ENCODE peak calls at places on chromosomes 12 and 14, in five cellular contexts. O is HCT116, I is adrenal gland, F is Peyer's patch, H is breast epithelium. E is an unnamed sample.

GRCh38 chr12:72349491-72349890 is 77.3 kb downstream of the TRHDE start:
- DNase-seq in O (no peak), I (no peak), F (no peak), H (no peak), E (no peak)

GRCh38 chr12:15540469-15540872 is 218.2 kb downstream of the PTPRO start:
- DNase-seq in O (no peak), I (no peak), F (no peak), H (no peak), E (no peak)

GRCh38 chr12:54009171-54010052 is 627 bp downstream of the HOXC8 start:
- DNase-seq in O (no peak), I (no peak), F (no peak), H (no peak), E (no peak)

GRCh38 chr12:14262771-14263511 is 102.5 kb upstream of the ATF7IP start:
- DNase-seq in O (no peak), I (no peak), F (no peak), H (no peak), E (no peak)

GRCh38 chr14:96637521-96637920 is 135.3 kb downstream of the PAPOLA start:
- DNase-seq in O (no peak), I (peak; percentile 9), F (no peak), H (peak; percentile 8), E (no peak)

GRCh38 chr12:107512391-107512790 is 173.2 kb upstream of the PWP1 start:
- DNase-seq in O (no peak), I (no peak), F (no peak), H (no peak), E (no peak)

GRCh38 chr12:114697741-114698565 is 14.0 kb upstream of the TBX3 start:
- DNase-seq in O (no peak), I (no peak), F (no peak), H (no peak), E (no peak)

GRCh38 chr12:120574106-120574505 is 7.1 kb downstream of the POP5 start:
- DNase-seq in O (no peak), I (no peak), F (no peak), H (no peak), E (no peak)

GRCh38 chr12:70359458-70360197 is 6.5 kb upstream of the KCNMB4 start:
- DNase-seq in O (no peak), I (no peak), F (no peak), H (no peak), E (no peak)

GRCh38 chr14:26709019-26709418 is 111.2 kb upstream of the NOVA1 start:
- DNase-seq in O (no peak), I (no peak), F (no peak), H (no peak), E (no peak)

GRCh38 chr14:35631071-35631805 is 97.3 kb downstream of the INSM2 start:
- DNase-seq in O (no peak), I (no peak), F (no peak), H (no peak), E (no peak)

GRCh38 chr12:123267991-123268843 is 3.4 kb downstream of the CDK2AP1 start:
- DNase-seq in O (no peak), I (peak; percentile 68), F (no peak), H (no peak), E (no peak)

GRCh38 chr14:103483600-103483999 is 39.0 kb downstream of the CKB start:
- DNase-seq in O (no peak), I (peak; percentile 81), F (no peak), H (no peak), E (no peak)

GRCh38 chr12:75641031-75641780 is 129.8 kb upstream of the KRR1 start:
- DNase-seq in O (peak; percentile 93), I (no peak), F (no peak), H (no peak), E (no peak)

GRCh38 chr12:62438098-62438692 is 28.4 kb upstream of the MON2 start:
- DNase-seq in O (peak; percentile 44), I (peak; percentile 79), F (no peak), H (no peak), E (no peak)

GRCh38 chr14:105862581-105863239 is 336.3 kb downstream of the TMEM121 start:
- DNase-seq in O (no peak), I (peak; percentile 21), F (no peak), H (no peak), E (no peak)

GRCh38 chr12:89528434-89528833 is 2.6 kb upstream of the POC1B start:
- DNase-seq in O (no peak), I (no peak), F (no peak), H (no peak), E (no peak)

GRCh38 chr12:6534158-6534913 is at the start of gene GAPDH:
- DNase-seq in O (peak; percentile 96), I (peak; percentile 97), F (peak; percentile 95), H (peak; percentile 85), E (peak; percentile 56)

GRCh38 chr12:92879698-92880322 is 49.3 kb downstream of the EEA1 start:
- DNase-seq in O (no peak), I (no peak), F (no peak), H (no peak), E (no peak)

GRCh38 chr14:102932484-102933248 is 10.2 kb downstream of the AMN start:
- DNase-seq in O (no peak), I (no peak), F (no peak), H (no peak), E (no peak)

GRCh38 chr12:49868449-49868848 is 25.5 kb upstream of the BCDIN3D start:
- DNase-seq in O (no peak), I (peak; percentile 62), F (no peak), H (no peak), E (no peak)

GRCh38 chr14:105140581-105140980 is 28.0 kb downstream of the JAG2 start:
- DNase-seq in O (no peak), I (no peak), F (no peak), H (no peak), E (no peak)

GRCh38 chr12:104482113-104482512 is 25.4 kb downstream of the CHST11 start:
- DNase-seq in O (no peak), I (no peak), F (no peak), H (no peak), E (no peak)

GRCh38 chr12:111250251-111250881 is 118.5 kb downstream of the PHETA1 start:
- DNase-seq in O (no peak), I (no peak), F (no peak), H (no peak), E (no peak)

GRCh38 chr12:65958456-65958855 is 134.2 kb downstream of the HMGA2 start:
- DNase-seq in O (no peak), I (no peak), F (no peak), H (no peak), E (no peak)

GRCh38 chr12:105032703-105033357 is 46.7 kb downstream of the NOPCHAP1 start:
- DNase-seq in O (no peak), I (no peak), F (no peak), H (no peak), E (no peak)

GRCh38 chr14:68941820-68942219 is 37.3 kb downstream of the ACTN1 start:
- DNase-seq in O (no peak), I (peak; percentile 75), F (no peak), H (peak; percentile 97), E (no peak)

GRCh38 chr12:29769162-29769820 is 14.5 kb downstream of the TMTC1 start:
- DNase-seq in O (no peak), I (no peak), F (no peak), H (no peak), E (no peak)

GRCh38 chr14:50047274-50047676 is 69.1 kb downstream of the VCPKMT start:
- DNase-seq in O (no peak), I (peak; percentile 64), F (peak; percentile 63), H (no peak), E (no peak)

GRCh38 chr14:96705422-96706092 is 91.6 kb upstream of the VRK1 start:
- DNase-seq in O (no peak), I (no peak), F (no peak), H (no peak), E (no peak)

GRCh38 chr12:71665109-71665476 is 992 bp downstream of the THAP2 start:
- DNase-seq in O (no peak), I (no peak), F (no peak), H (no peak), E (no peak)

GRCh38 chr12:86290615-86291014 is 34.4 kb upstream of the MGAT4C start:
- DNase-seq in O (no peak), I (no peak), F (no peak), H (no peak), E (no peak)

GRCh38 chr12:30913323-30913722 is 13.2 kb upstream of the TSPAN11 start:
- DNase-seq in O (no peak), I (no peak), F (no peak), H (no peak), E (no peak)
- TF ChIP-seq POLR2A in O (no peak), I (no peak), F (no peak), H (no peak), E (no peak)

GRCh38 chr12:39348523-39348922 is 94.4 kb downstream of the KIF21A start:
- DNase-seq in O (no peak), I (no peak), F (no peak), H (no peak), E (no peak)
- H3K27ac ChIP-seq in O (no peak overlapping the region), I (no peak overlapping the region), F (no peak overlapping the region), H (no peak overlapping the region), E (no peak overlapping the region)

GRCh38 chr14:101361451-101362433 is 199.6 kb upstream of the DIO3 start:
- DNase-seq in O (no peak), I (no peak), F (no peak), H (peak; percentile 11), E (no peak)

GRCh38 chr14:101359221-101360044 is 201.9 kb upstream of the DIO3 start:
- DNase-seq in O (no peak), I (no peak), F (no peak), H (peak; percentile 32), E (no peak)

GRCh38 chr14:101361044-101361443 is 200.3 kb upstream of the DIO3 start:
- DNase-seq in O (no peak), I (no peak), F (no peak), H (peak; percentile 16), E (no peak)

GRCh38 chr14:101358726-101359125 is 202.6 kb upstream of the DIO3 start:
- DNase-seq in O (no peak), I (no peak), F (no peak), H (peak; percentile 11), E (no peak)

GRCh38 chr14:101360045-101360931 is 201.0 kb upstream of the DIO3 start:
- DNase-seq in O (no peak), I (peak; percentile 50), F (no peak), H (peak; percentile 19), E (no peak)
- H3K4me1 ChIP-seq in O (no peaks in the 10 kb centered on the region), I (peaks cover 5% of the 10 kb centered on the region), F (no peaks in the 10 kb centered on the region), H (peaks cover 6% of the 10 kb centered on the region), E (peaks cover 31% of the 10 kb centered on the region)

DNA sequence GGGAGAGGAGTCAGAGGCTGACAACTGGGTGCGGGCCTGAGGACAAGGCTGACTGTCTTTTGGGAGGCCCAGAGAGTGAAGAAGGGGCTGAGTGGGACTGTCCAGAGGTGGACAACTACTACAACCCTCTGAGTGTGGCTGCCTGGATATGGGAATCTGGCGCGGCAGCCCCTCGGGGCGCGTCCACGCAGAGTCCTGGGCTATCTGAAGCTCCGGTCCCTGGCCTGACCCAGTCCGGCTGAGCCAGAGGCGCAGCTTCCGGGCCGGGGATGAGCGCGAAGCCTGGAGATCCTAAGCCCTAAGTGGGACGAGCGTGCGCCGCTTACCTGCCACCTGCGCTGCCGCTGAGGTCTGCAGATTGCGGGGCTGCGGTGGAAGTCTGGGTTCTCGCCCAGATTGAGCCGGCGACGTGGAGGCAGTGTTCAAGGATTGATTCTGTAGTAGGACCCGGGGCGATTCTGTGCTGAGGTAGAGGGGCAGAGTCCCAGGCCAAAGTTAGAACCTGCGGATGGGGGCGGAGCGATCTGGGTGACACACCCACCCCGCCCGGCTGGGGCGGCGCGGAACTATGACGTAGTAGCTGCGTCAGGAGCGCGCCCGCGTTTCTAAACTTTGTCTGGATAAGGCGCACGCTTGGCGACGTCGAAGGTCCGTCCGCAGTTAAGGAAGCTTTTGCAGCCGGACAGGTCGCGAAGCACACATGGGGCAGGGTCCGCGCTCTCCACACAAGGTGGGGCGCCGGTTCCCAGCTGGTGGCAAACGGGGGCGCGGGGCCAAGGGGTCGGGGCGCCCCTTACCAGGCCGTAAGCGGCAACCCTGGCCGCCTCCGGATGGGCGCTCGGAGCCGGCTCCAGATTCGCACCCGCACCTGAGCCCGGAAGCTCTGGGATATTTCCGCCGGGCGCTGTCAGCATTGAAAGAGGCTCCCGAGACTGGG is at the start of the genes DHRS1 and NOP9:
- DNase-seq in O (peak; percentile 86), I (peak; percentile 97), F (peak; percentile 97), H (peak; percentile 87), E (peak; percentile 71)
- TF ChIP-seq POLR2A in O (peak; percentile 67), I (peak; percentile 73), F (peak; percentile 96), H (peak; percentile 72), E (no peak)